ENCODE peak calls at places on chromosomes 7 and 10, in eight cellular contexts. L, M, R, G, F, N, A and Q are unnamed samples.

GRCh38 chr10:99658622-99659030 is 683 bp upstream of the ENTPD7 start:
- DNase-seq in N (peak), A (peak), L (no peak), M (no peak), F (no peak), G (peak), R (peak), Q (no peak)

GRCh38 chr7:136925556-136925955 is 57.1 kb downstream of the CHRM2 start:
- DNase-seq in N (peak), R (no peak), A (no peak), M (no peak), F (no peak), L (no peak), G (peak), Q (no peak)

GRCh38 chr10:29820890-29821398 is 186.2 kb upstream of the SVIL start:
- DNase-seq in M (no peak), G (no peak), N (no peak), A (no peak), L (peak), R (peak), F (no peak), Q (no peak)

GRCh38 chr10:108050626-108051025 is 886.1 kb upstream of the SORCS1 start:
- DNase-seq in N (no peak), A (no peak), M (no peak), G (no peak), L (no peak), R (no peak), F (no peak), Q (no peak)

GRCh38 chr7:75039166-75039565 is 34.4 kb downstream of the RCC1L start:
- DNase-seq in A (peak), F (peak), N (no peak), R (no peak), L (no peak), G (peak), M (no peak), Q (peak)

GRCh38 chr7:135273581-135273980 is 39.9 kb downstream of the STRA8 start:
- DNase-seq in G (no peak), M (no peak), A (no peak), N (no peak), F (no peak), R (no peak), L (no peak), Q (no peak)

GRCh38 chr7:121024568-121025055 is 36.1 kb downstream of the CPED1 start:
- DNase-seq in N (no peak), F (no peak), L (no peak), A (no peak), R (no peak), M (no peak), G (no peak), Q (no peak)

GRCh38 chr7:112889268-112889667 is 99.1 kb upstream of the TMEM168 start:
- DNase-seq in R (no peak), L (no peak), G (no peak), M (no peak), A (no peak), F (no peak), N (no peak), Q (no peak)

GRCh38 chr10:78335691-78336401 is 302.2 kb downstream of the RPS24 start:
- DNase-seq in A (peak), M (no peak), R (peak), F (no peak), N (no peak), G (peak), L (peak), Q (no peak)

GRCh38 chr7:153381275-153382119 is 621.9 kb downstream of the ACTR3B start:
- DNase-seq in F (no peak), M (peak), G (no peak), A (no peak), L (no peak), N (no peak), R (peak), Q (no peak)

GRCh38 chr10:60262647-60263126 is 127.0 kb downstream of the ANK3 start:
- DNase-seq in F (no peak), N (no peak), G (no peak), R (no peak), A (no peak), L (no peak), M (no peak), Q (no peak)

GRCh38 chr10:120423350-120424197 is 33.5 kb upstream of the PLPP4 start:
- DNase-seq in A (peak), R (no peak), M (peak), F (peak), L (no peak), N (peak), G (peak), Q (no peak)

GRCh38 chr10:129897851-129898463 is 66.1 kb downstream of the EBF3 start:
- DNase-seq in L (no peak), R (no peak), M (no peak), G (no peak), F (no peak), N (no peak), A (no peak), Q (no peak)

GRCh38 chr7:133910761-133911160 is 216.4 kb upstream of the LRGUK start:
- DNase-seq in N (no peak), G (no peak), F (no peak), R (no peak), A (no peak), L (no peak), M (no peak), Q (no peak)

GRCh38 chr10:5888352-5888751 is 1.3 kb downstream of the ANKRD16 start:
- DNase-seq in R (no peak), L (peak), M (no peak), F (no peak), G (no peak), A (peak), N (peak), Q (no peak)

GRCh38 chr10:131870411-131870810 is 30.4 kb upstream of the PPP2R2D start:
- DNase-seq in R (no peak), N (no peak), A (no peak), F (no peak), M (no peak), G (no peak), L (no peak), Q (no peak)

GRCh38 chr10:30781571-30782542 is 152.3 kb upstream of the LYZL2 start:
- DNase-seq in G (no peak), M (no peak), L (no peak), F (no peak), N (no peak), R (no peak), A (no peak), Q (no peak)

GRCh38 chr10:126646101-126646500 is 24.4 kb downstream of the C10orf90 start:
- DNase-seq in N (peak), M (no peak), L (no peak), R (no peak), F (peak), A (peak), G (peak), Q (no peak)

GRCh38 chr10:126904807-126905686 is at the start of gene DOCK1:
- DNase-seq in G (peak), N (peak), A (peak), L (peak), R (peak), M (peak), F (peak), Q (no peak)

GRCh38 chr7:157554393-157555238 is 217.8 kb downstream of the DNAJB6 start:
- DNase-seq in A (no peak), G (no peak), F (no peak), L (peak), M (no peak), N (no peak), R (no peak), Q (no peak)

GRCh38 chr10:26213157-26213780 is 3.3 kb upstream of the GAD2 start:
- DNase-seq in A (no peak), N (no peak), F (no peak), M (no peak), R (no peak), G (no peak), L (no peak), Q (no peak)

GRCh38 chr10:131774618-131775443 is 126.0 kb upstream of the PPP2R2D start:
- DNase-seq in M (no peak), N (no peak), F (no peak), A (no peak), R (no peak), G (no peak), L (no peak), Q (no peak)

GRCh38 chr10:68208424-68209042 is 23.4 kb downstream of the ATOH7 start:
- DNase-seq in M (peak), F (peak), R (no peak), G (peak), A (peak), L (no peak), N (peak), Q (peak)

GRCh38 chr7:92246363-92247101 is 758 bp downstream of the ANKIB1 start:
- DNase-seq in A (peak), G (peak), L (peak), M (peak), R (no peak), N (peak), F (peak), Q (no peak)

GRCh38 chr10:78196964-78197363 is 163.3 kb downstream of the RPS24 start:
- DNase-seq in A (peak), G (peak), N (peak), R (no peak), M (peak), F (peak), L (no peak), Q (no peak)

GRCh38 chr10:123750901-123751300 is 84.7 kb downstream of the GPR26 start:
- DNase-seq in F (no peak), A (no peak), L (no peak), M (no peak), N (no peak), R (no peak), G (no peak), Q (no peak)